ENCODE peak calls at places on chromosomes 13 and 19, in five cellular contexts. One of them, this sample, is unnamed.

GRCh38 chr13:48656621-48657020 is 2.9 kb downstream of the CYSLTR2 start:
- DNase-seq in GM23338: no peak
- DNase-seq in neural crest cell: no peak
- DNase-seq in choroid plexus epithelial cell: no peak
- DNase-seq in tibial artery: no peak
- DNase-seq in this sample: peak; percentile 84

GRCh38 chr19:11737964-11738745 is 591 bp downstream of the ZNF823 start:
- DNase-seq in GM23338: peak; percentile 56
- DNase-seq in neural crest cell: no peak
- DNase-seq in choroid plexus epithelial cell: peak; percentile 18
- DNase-seq in tibial artery: peak; percentile 70
- DNase-seq in this sample: peak; percentile 64

GRCh38 chr13:23620613-23621315 is 50.6 kb downstream of the TNFRSF19 start:
- DNase-seq in GM23338: no peak
- DNase-seq in neural crest cell: no peak
- DNase-seq in choroid plexus epithelial cell: no peak
- DNase-seq in tibial artery: no peak
- DNase-seq in this sample: no peak

GRCh38 chr19:46635920-46636761 is at the start of gene GNG8:
- DNase-seq in GM23338: peak; percentile 64
- DNase-seq in neural crest cell: no peak
- DNase-seq in choroid plexus epithelial cell: no peak
- DNase-seq in tibial artery: no peak
- DNase-seq in this sample: no peak

GRCh38 chr19:38727868-38728660 is 16.2 kb downstream of the CAPN12 start:
- DNase-seq in GM23338: no peak
- DNase-seq in neural crest cell: no peak
- DNase-seq in choroid plexus epithelial cell: peak; percentile 63
- DNase-seq in tibial artery: no peak
- DNase-seq in this sample: peak; percentile 92

GRCh38 chr13:46577656-46578589 is 25.0 kb downstream of the LRCH1 start:
- DNase-seq in GM23338: no peak
- DNase-seq in neural crest cell: no peak
- DNase-seq in choroid plexus epithelial cell: no peak
- DNase-seq in tibial artery: no peak
- DNase-seq in this sample: no peak

GRCh38 chr19:56136362-56136761 is 4.7 kb upstream of the ZNF444 start:
- DNase-seq in GM23338: peak; percentile 80
- DNase-seq in neural crest cell: no peak
- DNase-seq in choroid plexus epithelial cell: peak; percentile 51
- DNase-seq in tibial artery: no peak
- DNase-seq in this sample: no peak

GRCh38 chr19:32749361-32749760 is 29.8 kb downstream of the TDRD12 start:
- DNase-seq in GM23338: no peak
- DNase-seq in neural crest cell: no peak
- DNase-seq in choroid plexus epithelial cell: no peak
- DNase-seq in tibial artery: no peak
- DNase-seq in this sample: no peak

GRCh38 chr19:46959962-46960556 is 59.6 kb upstream of the NPAS1 start:
- DNase-seq in GM23338: no peak
- DNase-seq in neural crest cell: no peak
- DNase-seq in choroid plexus epithelial cell: peak; percentile 53
- DNase-seq in tibial artery: no peak
- DNase-seq in this sample: no peak

GRCh38 chr19:633786-634639 is 676 bp upstream of the POLRMT start:
- DNase-seq in GM23338: no peak
- DNase-seq in neural crest cell: no peak
- DNase-seq in choroid plexus epithelial cell: no peak
- DNase-seq in tibial artery: no peak
- DNase-seq in this sample: no peak

GRCh38 chr19:45592366-45592765 is 7.8 kb upstream of the OPA3 start:
- DNase-seq in GM23338: no peak
- DNase-seq in neural crest cell: no peak
- DNase-seq in choroid plexus epithelial cell: no peak
- DNase-seq in tibial artery: no peak
- DNase-seq in this sample: no peak

GRCh38 chr13:60318186-60318585 is 78.8 kb upstream of the TDRD3 start:
- DNase-seq in GM23338: no peak
- DNase-seq in neural crest cell: no peak
- DNase-seq in choroid plexus epithelial cell: no peak
- DNase-seq in tibial artery: no peak
- DNase-seq in this sample: no peak

GRCh38 chr19:873084-874019 is 13.9 kb downstream of the CFD start:
- DNase-seq in GM23338: peak; percentile 83
- DNase-seq in neural crest cell: no peak
- DNase-seq in choroid plexus epithelial cell: peak; percentile 52
- DNase-seq in tibial artery: no peak
- DNase-seq in this sample: peak; percentile 80

GRCh38 chr13:110277357-110277950 is 29.5 kb downstream of the COL4A1 start:
- DNase-seq in GM23338: no peak
- DNase-seq in neural crest cell: no peak
- DNase-seq in choroid plexus epithelial cell: no peak
- DNase-seq in tibial artery: no peak
- DNase-seq in this sample: no peak

GRCh38 chr13:100340865-100341264 is 247.7 kb downstream of the GGACT start:
- DNase-seq in GM23338: no peak
- DNase-seq in neural crest cell: no peak
- DNase-seq in choroid plexus epithelial cell: no peak
- DNase-seq in tibial artery: no peak
- DNase-seq in this sample: no peak

GRCh38 chr19:1112254-1113208 is 8.7 kb downstream of the GPX4 start:
- DNase-seq in GM23338: peak; percentile 83
- DNase-seq in neural crest cell: no peak
- DNase-seq in choroid plexus epithelial cell: no peak
- DNase-seq in tibial artery: no peak
- DNase-seq in this sample: no peak

GRCh38 chr13:103044054-103044453 is 22.2 kb downstream of the SLC10A2 start:
- DNase-seq in GM23338: no peak
- DNase-seq in neural crest cell: no peak
- DNase-seq in choroid plexus epithelial cell: no peak
- DNase-seq in tibial artery: no peak
- DNase-seq in this sample: no peak

GRCh38 chr19:15452111-15453047 is 2.6 kb upstream of the WIZ start:
- DNase-seq in GM23338: peak; percentile 99
- DNase-seq in neural crest cell: peak; percentile 65
- DNase-seq in choroid plexus epithelial cell: peak; percentile 95
- DNase-seq in tibial artery: peak; percentile 95
- DNase-seq in this sample: peak; percentile 90

GRCh38 chr13:77784531-77784930 is 87.0 kb downstream of the SLAIN1 start:
- DNase-seq in GM23338: peak; percentile 24
- DNase-seq in neural crest cell: no peak
- DNase-seq in choroid plexus epithelial cell: no peak
- DNase-seq in tibial artery: no peak
- DNase-seq in this sample: no peak

GRCh38 chr19:15564534-15565168 is 50.4 kb upstream of the CYP4F8 start:
- DNase-seq in GM23338: no peak
- DNase-seq in neural crest cell: no peak
- DNase-seq in choroid plexus epithelial cell: no peak
- DNase-seq in tibial artery: no peak
- DNase-seq in this sample: no peak

GRCh38 chr19:10505583-10506229 is 2.5 kb upstream of the KEAP1 start:
- DNase-seq in GM23338: peak; percentile 94
- DNase-seq in neural crest cell: peak; percentile 76
- DNase-seq in choroid plexus epithelial cell: peak; percentile 75
- DNase-seq in tibial artery: peak; percentile 85
- DNase-seq in this sample: peak; percentile 75

GRCh38 chr19:29858000-29858596 is 46.3 kb downstream of the CCNE1 start:
- DNase-seq in GM23338: peak; percentile 87
- DNase-seq in neural crest cell: no peak
- DNase-seq in choroid plexus epithelial cell: no peak
- DNase-seq in tibial artery: no peak
- DNase-seq in this sample: no peak

GRCh38 chr19:12353375-12353774 is 12.1 kb downstream of the ZNF442 start:
- DNase-seq in GM23338: no peak
- DNase-seq in neural crest cell: no peak
- DNase-seq in choroid plexus epithelial cell: no peak
- DNase-seq in tibial artery: no peak
- DNase-seq in this sample: no peak

GRCh38 chr13:111114362-111115050 is 604 bp upstream of the ARHGEF7 start:
- DNase-seq in GM23338: peak; percentile 68
- DNase-seq in neural crest cell: peak; percentile 14
- DNase-seq in choroid plexus epithelial cell: peak; percentile 24
- DNase-seq in tibial artery: peak; percentile 81
- DNase-seq in this sample: peak; percentile 54

GRCh38 chr13:50915562-50915961 is 6.0 kb downstream of the RNASEH2B start:
- DNase-seq in GM23338: peak; percentile 50
- DNase-seq in neural crest cell: no peak
- DNase-seq in choroid plexus epithelial cell: no peak
- DNase-seq in tibial artery: no peak
- DNase-seq in this sample: no peak

GRCh38 chr13:50917572-50917971 is 8.0 kb downstream of the RNASEH2B start:
- DNase-seq in GM23338: no peak
- DNase-seq in neural crest cell: no peak
- DNase-seq in choroid plexus epithelial cell: no peak
- DNase-seq in tibial artery: no peak
- DNase-seq in this sample: peak; percentile 12

GRCh38 chr13:50914848-50915247 is 5.3 kb downstream of the RNASEH2B start:
- DNase-seq in GM23338: no peak
- DNase-seq in neural crest cell: no peak
- DNase-seq in choroid plexus epithelial cell: peak; percentile 41
- DNase-seq in tibial artery: no peak
- DNase-seq in this sample: peak; percentile 18

GRCh38 chr13:50914301-50914700 is 4.7 kb downstream of the RNASEH2B start:
- DNase-seq in GM23338: no peak
- DNase-seq in neural crest cell: no peak
- DNase-seq in choroid plexus epithelial cell: peak; percentile 34
- DNase-seq in tibial artery: no peak
- DNase-seq in this sample: no peak

GRCh38 chr13:50916701-50917184 is 7.2 kb downstream of the RNASEH2B start:
- DNase-seq in GM23338: no peak
- DNase-seq in neural crest cell: no peak
- DNase-seq in choroid plexus epithelial cell: peak; percentile 13
- DNase-seq in tibial artery: no peak
- DNase-seq in this sample: no peak
- TF ChIP-seq CTCF in GM23338: no peak
- TF ChIP-seq CTCF in neural crest cell: no peak
- TF ChIP-seq CTCF in choroid plexus epithelial cell: no peak
- TF ChIP-seq CTCF in tibial artery: no peak
- TF ChIP-seq CTCF in this sample: no peak

GRCh38 chr13:98315466-98315865 is 138.4 kb upstream of the RNF113B start:
- DNase-seq in GM23338: no peak
- DNase-seq in neural crest cell: no peak
- DNase-seq in choroid plexus epithelial cell: peak; percentile 63
- DNase-seq in tibial artery: no peak
- DNase-seq in this sample: no peak
- TF ChIP-seq CTCF in GM23338: no peak
- TF ChIP-seq CTCF in neural crest cell: no peak
- TF ChIP-seq CTCF in choroid plexus epithelial cell: peak; percentile 12
- TF ChIP-seq CTCF in tibial artery: no peak
- TF ChIP-seq CTCF in this sample: no peak

GRCh38 chr13:75411924-75412537 is 69.9 kb downstream of the TBC1D4 start:
- DNase-seq in GM23338: no peak
- DNase-seq in neural crest cell: no peak
- DNase-seq in choroid plexus epithelial cell: no peak
- DNase-seq in tibial artery: no peak
- DNase-seq in this sample: no peak
- TF ChIP-seq CTCF in GM23338: no peak
- TF ChIP-seq CTCF in neural crest cell: no peak
- TF ChIP-seq CTCF in choroid plexus epithelial cell: no peak
- TF ChIP-seq CTCF in tibial artery: no peak
- TF ChIP-seq CTCF in this sample: no peak

GRCh38 chr19:18282788-18283141 is 1.3 kb upstream of the JUND start:
- DNase-seq in GM23338: no peak
- DNase-seq in neural crest cell: no peak
- DNase-seq in choroid plexus epithelial cell: no peak
- DNase-seq in tibial artery: no peak
- DNase-seq in this sample: no peak

GRCh38 chr19:18281082-18282020 is at the start of gene JUND:
- DNase-seq in GM23338: peak; percentile 97
- DNase-seq in neural crest cell: peak; percentile 91
- DNase-seq in choroid plexus epithelial cell: peak; percentile 99
- DNase-seq in tibial artery: peak; percentile 99
- DNase-seq in this sample: peak; percentile 98

GRCh38 chr19:18280247-18281081 is 958 bp downstream of the JUND start:
- DNase-seq in GM23338: peak; percentile 46
- DNase-seq in neural crest cell: peak; percentile 47
- DNase-seq in choroid plexus epithelial cell: peak; percentile 74
- DNase-seq in tibial artery: peak; percentile 94
- DNase-seq in this sample: peak; percentile 79

GRCh38 chr19:18283338-18283737 is 1.9 kb upstream of the JUND start:
- DNase-seq in GM23338: no peak
- DNase-seq in neural crest cell: no peak
- DNase-seq in choroid plexus epithelial cell: no peak
- DNase-seq in tibial artery: no peak
- DNase-seq in this sample: no peak

GRCh38 chr19:18282021-18282787 is 782 bp upstream of the JUND start:
- DNase-seq in GM23338: no peak
- DNase-seq in neural crest cell: no peak
- DNase-seq in choroid plexus epithelial cell: no peak
- DNase-seq in tibial artery: peak; percentile 85
- DNase-seq in this sample: no peak
- TF ChIP-seq CTCF in GM23338: no peak
- TF ChIP-seq CTCF in neural crest cell: peak; percentile 24
- TF ChIP-seq CTCF in choroid plexus epithelial cell: no peak
- TF ChIP-seq CTCF in tibial artery: no peak
- TF ChIP-seq CTCF in this sample: peak; percentile 20

GRCh38 chr19:50478901-50479715 is 2.5 kb upstream of the GARIN5A start:
- DNase-seq in GM23338: peak; percentile 89
- DNase-seq in neural crest cell: no peak
- DNase-seq in choroid plexus epithelial cell: peak; percentile 63
- DNase-seq in tibial artery: no peak
- DNase-seq in this sample: peak; percentile 49
- TF ChIP-seq CTCF in GM23338: peak; percentile 85
- TF ChIP-seq CTCF in neural crest cell: peak; percentile 59
- TF ChIP-seq CTCF in choroid plexus epithelial cell: peak; percentile 77
- TF ChIP-seq CTCF in tibial artery: no peak
- TF ChIP-seq CTCF in this sample: peak; percentile 60

This sample was measured in cardiac muscle cell.